ENCODE peak calls at places on chromosomes 11 and 22, in six cellular contexts. H, K, F, L, D and I are unnamed samples. For H3K36me3, the result is how much of the 10 kb centered on the place peaks cover.

GRCh38 chr11:11022126-11022730 is 164.4 kb upstream of the ZBED5 start:
- DNase-seq in D (no peak), L (no peak), K (peak), H (no peak), F (no peak), I (no peak)

GRCh38 chr11:126140932-126141291 is 70.5 kb downstream of the RPUSD4 start:
- DNase-seq in D (peak), H (no peak), F (no peak), L (no peak), K (no peak), I (no peak)

GRCh38 chr11:76802151-76802550 is 19.0 kb downstream of the TSKU start:
- DNase-seq in K (no peak), H (no peak), L (no peak), D (peak), F (peak), I (no peak)

GRCh38 chr11:2186669-2187266 is 15.2 kb upstream of the TH start:
- DNase-seq in D (no peak), L (no peak), F (peak), H (no peak), K (peak), I (peak)

GRCh38 chr11:123582992-123583504 is 71.4 kb downstream of the SCN3B start:
- DNase-seq in L (no peak), H (no peak), K (no peak), D (no peak), F (no peak), I (no peak)

GRCh38 chr11:132430352-132431091 is 1060.1 kb downstream of the NTM start:
- DNase-seq in H (no peak), L (no peak), K (no peak), D (no peak), F (no peak), I (no peak)

GRCh38 chr11:10674440-10674855 is 19.1 kb downstream of the IRAG1 start:
- DNase-seq in D (no peak), F (no peak), H (no peak), L (no peak), K (no peak), I (no peak)

GRCh38 chr11:61066645-61067044 is 35.6 kb upstream of the CD5 start:
- DNase-seq in H (no peak), D (no peak), F (peak), K (no peak), L (no peak), I (no peak)

GRCh38 chr11:111735262-111736116 is 30.7 kb downstream of the PPP2R1B start:
- DNase-seq in D (peak), K (no peak), H (peak), F (no peak), L (peak), I (no peak)

GRCh38 chr11:65439331-65440181 is 17.0 kb downstream of the NEAT1 start:
- DNase-seq in H (no peak), K (no peak), F (no peak), L (no peak), D (no peak), I (no peak)

GRCh38 chr11:108635106-108635505 is 29.8 kb upstream of the DDX10 start:
- DNase-seq in D (no peak), F (no peak), H (no peak), K (no peak), L (no peak), I (no peak)

GRCh38 chr11:79062814-79063762 is 377.7 kb downstream of the TENM4 start:
- DNase-seq in L (no peak), H (no peak), D (no peak), K (no peak), F (no peak), I (peak)

GRCh38 chr11:19394525-19395016 is 153.8 kb upstream of the E2F8 start:
- DNase-seq in K (no peak), L (no peak), F (no peak), H (no peak), D (no peak), I (no peak)

GRCh38 chr11:69682221-69682620 is 7.1 kb upstream of the LTO1 start:
- DNase-seq in F (no peak), H (no peak), D (peak), L (no peak), K (no peak), I (no peak)

GRCh38 chr11:8382436-8383053 is 118.9 kb upstream of the LMO1 start:
- DNase-seq in D (no peak), K (no peak), L (no peak), H (no peak), F (no peak), I (peak)

GRCh38 chr11:126246636-126247035 is 22.1 kb downstream of the SRPRA start:
- DNase-seq in K (no peak), D (no peak), L (no peak), F (no peak), H (no peak), I (no peak)

GRCh38 chr22:47954107-47954506 is 1191.7 kb downstream of the TBC1D22A start:
- DNase-seq in F (no peak), H (no peak), L (no peak), K (no peak), D (no peak), I (no peak)

GRCh38 chr11:78986305-78986704 is 411.6 kb upstream of the NARS2 start:
- DNase-seq in H (no peak), L (no peak), D (no peak), F (no peak), K (no peak), I (no peak)

GRCh38 chr11:85742348-85742747 is 56.4 kb upstream of the CCDC89 start:
- DNase-seq in F (no peak), L (no peak), D (no peak), H (no peak), K (no peak), I (no peak)

GRCh38 chr22:36220457-36220921 is 18.8 kb downstream of the APOL2 start:
- DNase-seq in K (no peak), L (no peak), H (no peak), F (no peak), D (no peak), I (no peak)

GRCh38 chr11:21888814-21889213 is 304.1 kb upstream of the ANO5 start:
- DNase-seq in H (no peak), D (no peak), L (no peak), K (no peak), F (no peak), I (no peak)

GRCh38 chr11:114110948-114111347 is 51.4 kb downstream of the ZBTB16 start:
- DNase-seq in H (no peak), F (no peak), D (no peak), K (no peak), L (no peak), I (no peak)

GRCh38 chr11:69475866-69476714 is 5.4 kb upstream of the LINC01488 start:
- DNase-seq in D (peak), H (peak), L (no peak), F (no peak), K (no peak), I (peak)

GRCh38 chr11:131897976-131898375 is 527.6 kb downstream of the NTM start:
- DNase-seq in F (no peak), L (no peak), D (no peak), H (no peak), K (no peak), I (no peak)

GRCh38 chr22:29002603-29003002 is 59.0 kb downstream of the C22orf31 start:
- DNase-seq in K (no peak), F (no peak), L (no peak), H (no peak), D (no peak), I (no peak)

GRCh38 chr22:39313258-39314001 is 6.0 kb downstream of the RPL3 start:
- DNase-seq in D (no peak), L (no peak), F (no peak), K (no peak), H (no peak), I (peak)
- H3K36me3 ChIP-seq in D (under half), L (half or more), F (half or more), K (half or more), H (under half), I (half or more)

GRCh38 chr11:73130181-73130580 is 11.9 kb downstream of the FCHSD2 start:
- DNase-seq in D (no peak), K (no peak), F (no peak), L (no peak), H (no peak), I (no peak)
- H3K36me3 ChIP-seq in D (under half), K (half or more), F (under half), L (under half), H (under half), I (under half)

DNA sequence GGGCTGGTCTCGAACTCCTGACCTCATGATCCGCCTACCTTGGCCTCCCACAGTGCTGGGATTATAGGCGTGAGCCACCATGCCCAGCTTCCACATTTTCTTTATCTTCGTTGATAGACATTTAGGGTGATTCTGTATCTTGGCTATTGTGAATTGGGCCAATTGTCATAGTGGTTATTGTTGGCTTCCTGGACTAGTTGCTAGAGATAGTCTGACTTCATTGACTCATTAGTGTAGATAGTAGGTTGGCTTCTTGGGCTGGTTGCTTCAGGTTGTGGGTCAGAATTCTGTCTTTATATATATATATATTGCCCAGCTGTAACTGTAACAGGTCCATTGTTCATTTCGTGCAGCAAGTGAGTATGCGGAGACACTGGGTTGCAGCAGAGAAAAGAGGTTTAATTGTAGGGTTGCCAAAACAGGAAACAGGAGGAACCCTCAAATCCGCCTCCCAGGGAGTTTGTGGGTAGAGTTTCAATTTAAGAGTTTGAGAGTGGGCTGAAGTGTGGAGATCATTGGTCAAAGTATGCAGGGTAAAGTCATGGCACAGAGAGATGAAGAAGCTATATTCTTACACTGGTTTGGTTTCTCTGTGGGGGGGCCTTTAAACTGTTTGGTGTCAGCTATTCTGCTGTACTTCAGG is 22.0 kb downstream of the ATG13 start:
- DNase-seq in H (no peak), K (no peak), L (no peak), F (no peak), D (no peak), I (no peak)
- H3K36me3 ChIP-seq in H (under half), K (under half), L (under half), F (under half), D (under half), I (under half)

DNA sequence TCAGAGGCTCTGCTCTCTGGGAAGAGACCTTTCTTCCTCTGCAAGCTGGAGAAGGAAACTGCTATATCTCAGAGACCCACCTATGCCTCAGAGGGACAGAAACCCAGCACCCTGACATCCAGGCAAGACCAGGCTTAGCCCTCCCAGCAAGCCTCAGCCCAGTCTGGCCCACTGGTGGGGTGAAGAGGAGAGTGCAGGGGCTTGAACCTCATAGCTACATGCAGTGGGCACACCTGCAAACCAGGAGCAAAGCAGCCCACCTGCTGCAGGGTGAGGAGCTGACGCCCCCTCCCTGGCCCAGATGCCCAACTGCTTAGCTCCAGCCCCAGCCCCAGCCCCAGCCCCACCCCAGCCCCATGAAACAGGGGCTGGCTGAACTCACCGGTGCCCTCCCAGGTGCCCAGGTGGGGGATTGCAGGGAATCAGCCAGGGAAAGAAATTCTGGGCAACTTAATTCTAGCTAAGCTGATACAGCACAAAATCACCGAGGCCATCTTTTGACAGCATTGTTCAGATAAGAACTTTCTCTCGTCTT is 246.8 kb downstream of the BUD13 start:
- DNase-seq in F (no peak), L (no peak), H (no peak), D (no peak), K (no peak), I (no peak)
- H3K36me3 ChIP-seq in F (under half), L (under half), H (under half), D (under half), K (under half), I (under half)

GRCh38 chr11:67500818-67501584 is 4.2 kb downstream of the PITPNM1 start:
- DNase-seq in D (no peak), K (no peak), F (no peak), H (peak), L (no peak), I (peak)
- H3K36me3 ChIP-seq in D (under half), K (under half), F (under half), H (under half), L (under half), I (under half)

GRCh38 chr11:6481924-6482275 is 599 bp downstream of the TIMM10B start:
- DNase-seq in K (no peak), L (no peak), F (no peak), H (no peak), D (peak), I (no peak)
- H3K36me3 ChIP-seq in K (half or more), L (under half), F (under half), H (under half), D (under half), I (under half)

GRCh38 chr22:42831712-42832111 is 25.4 kb downstream of the ARFGAP3 start:
- DNase-seq in L (no peak), K (no peak), D (no peak), F (no peak), H (no peak), I (no peak)

GRCh38 chr22:42834177-42834949 is 22.7 kb downstream of the ARFGAP3 start:
- DNase-seq in D (no peak), L (no peak), K (no peak), F (no peak), H (no peak), I (no peak)

GRCh38 chr22:42829311-42829710 is 27.8 kb downstream of the ARFGAP3 start:
- DNase-seq in D (no peak), K (no peak), H (no peak), L (no peak), F (no peak), I (no peak)

GRCh38 chr22:42833104-42833503 is 24.0 kb downstream of the ARFGAP3 start:
- DNase-seq in L (no peak), F (no peak), K (no peak), H (no peak), D (no peak), I (no peak)

GRCh38 chr22:42830161-42830560 is 26.9 kb downstream of the ARFGAP3 start:
- DNase-seq in H (no peak), D (no peak), K (no peak), L (no peak), F (no peak), I (no peak)
- H3K36me3 ChIP-seq in H (under half), D (under half), K (under half), L (under half), F (under half), I (under half)

GRCh38 chr11:62881579-62882427 is 1.1 kb downstream of the SLC3A2 start:
- DNase-seq in D (peak), F (peak), K (peak), L (peak), H (peak), I (no peak)
- H3K36me3 ChIP-seq in D (under half), F (under half), K (half or more), L (under half), H (under half), I (half or more)

DNA sequence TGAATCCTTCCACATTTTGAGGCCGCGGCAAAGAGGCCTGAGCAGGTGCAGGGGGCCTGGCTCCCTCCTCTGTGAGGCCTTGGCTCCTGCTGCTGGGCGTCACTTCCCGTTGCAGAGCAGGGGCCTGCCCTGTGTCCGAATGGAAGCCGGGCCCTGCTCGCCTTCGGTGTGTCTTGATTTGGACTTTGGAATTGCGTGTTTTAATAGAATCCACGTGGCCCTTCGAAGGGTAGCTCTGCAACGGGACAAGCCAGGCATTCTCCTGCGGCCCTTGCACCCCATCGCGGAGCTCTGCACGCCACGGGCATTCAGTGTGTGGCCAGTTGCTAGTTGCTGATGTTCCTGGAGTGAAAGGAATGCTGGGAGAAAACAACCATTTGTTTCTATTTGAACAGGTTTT is 25.8 kb downstream of the SAMM50 start:
- DNase-seq in K (no peak), D (no peak), H (no peak), L (no peak), F (no peak), I (no peak)
- H3K36me3 ChIP-seq in K (half or more), D (under half), H (under half), L (under half), F (half or more), I (under half)

GRCh38 chr22:31193092-31193491 is 19.0 kb upstream of the LIMK2 start:
- DNase-seq in K (no peak), D (no peak), L (no peak), F (no peak), H (no peak), I (no peak)
- H3K36me3 ChIP-seq in K (under half), D (under half), L (under half), F (under half), H (under half), I (under half)